ENCODE peak calls at places on chromosomes 11 and 22, in four cellular contexts. One of them, this sample, is unnamed. For H3K4me1, the result is how much of the 10 kb centered on the place peaks cover.

GRCh38 chr11:134033696-134034491 is 35.0 kb upstream of the JAM3 start:
- DNase-seq in right lobe of liver: peak
- DNase-seq in fibroblast of lung: peak
- DNase-seq in MM.1S: peak
- DNase-seq in this sample: peak

GRCh38 chr11:59173964-59174663 is 2.2 kb downstream of the DTX4 start:
- DNase-seq in right lobe of liver: peak
- DNase-seq in fibroblast of lung: no peak
- DNase-seq in MM.1S: no peak
- DNase-seq in this sample: no peak

GRCh38 chr11:124474779-124475178 is 29.3 kb upstream of the OR8B8 start:
- DNase-seq in right lobe of liver: no peak
- DNase-seq in MM.1S: no peak
- DNase-seq in fibroblast of lung: no peak
- DNase-seq in this sample: no peak

GRCh38 chr22:50474711-50475651 is at the start of gene SBF1:
- DNase-seq in right lobe of liver: peak
- DNase-seq in fibroblast of lung: peak
- DNase-seq in MM.1S: peak
- DNase-seq in this sample: peak

GRCh38 chr11:109527496-109527895 is 105.5 kb downstream of the C11orf87 start:
- DNase-seq in MM.1S: peak
- DNase-seq in fibroblast of lung: no peak
- DNase-seq in right lobe of liver: no peak
- DNase-seq in this sample: no peak

GRCh38 chr11:134758342-134758931 is 346.4 kb upstream of the B3GAT1 start:
- DNase-seq in right lobe of liver: no peak
- DNase-seq in MM.1S: no peak
- DNase-seq in fibroblast of lung: no peak
- DNase-seq in this sample: no peak

GRCh38 chr11:91872216-91872615 is 352.4 kb upstream of the FAT3 start:
- DNase-seq in fibroblast of lung: no peak
- DNase-seq in MM.1S: no peak
- DNase-seq in right lobe of liver: no peak
- DNase-seq in this sample: no peak

GRCh38 chr22:43226368-43226979 is 39.5 kb upstream of the TTLL12 start:
- DNase-seq in fibroblast of lung: peak
- DNase-seq in MM.1S: no peak
- DNase-seq in right lobe of liver: no peak
- DNase-seq in this sample: peak

GRCh38 chr11:9972917-9973504 is 309.1 kb downstream of the SWAP70 start:
- DNase-seq in right lobe of liver: no peak
- DNase-seq in fibroblast of lung: peak
- DNase-seq in MM.1S: peak
- DNase-seq in this sample: peak

GRCh38 chr11:80155412-80156017 is 714.7 kb upstream of the TENM4 start:
- DNase-seq in fibroblast of lung: peak
- DNase-seq in MM.1S: peak
- DNase-seq in right lobe of liver: no peak
- DNase-seq in this sample: peak

GRCh38 chr22:28442951-28443876 is 236.4 kb downstream of the TTC28 start:
- DNase-seq in MM.1S: no peak
- DNase-seq in right lobe of liver: peak
- DNase-seq in fibroblast of lung: peak
- DNase-seq in this sample: peak

GRCh38 chr11:61923166-61924015 is 6.0 kb upstream of the RAB3IL1 start:
- DNase-seq in right lobe of liver: peak
- DNase-seq in fibroblast of lung: peak
- DNase-seq in MM.1S: peak
- DNase-seq in this sample: peak

GRCh38 chr22:44309137-44309536 is 3.6 kb downstream of the SHISAL1 start:
- DNase-seq in fibroblast of lung: peak
- DNase-seq in right lobe of liver: no peak
- DNase-seq in MM.1S: no peak
- DNase-seq in this sample: peak

GRCh38 chr11:83132191-83132590 is 24.7 kb upstream of the PCF11 start:
- DNase-seq in fibroblast of lung: no peak
- DNase-seq in MM.1S: no peak
- DNase-seq in right lobe of liver: no peak
- DNase-seq in this sample: no peak

GRCh38 chr11:104564921-104565580 is 333.2 kb downstream of the CASP12 start:
- DNase-seq in MM.1S: no peak
- DNase-seq in right lobe of liver: no peak
- DNase-seq in fibroblast of lung: no peak
- DNase-seq in this sample: no peak

GRCh38 chr11:69442807-69443137 is 38.7 kb upstream of the LINC01488 start:
- DNase-seq in fibroblast of lung: peak
- DNase-seq in MM.1S: no peak
- DNase-seq in right lobe of liver: peak
- DNase-seq in this sample: no peak

GRCh38 chr11:114295676-114296081 is 520 bp upstream of the NNMT start:
- DNase-seq in fibroblast of lung: no peak
- DNase-seq in MM.1S: no peak
- DNase-seq in right lobe of liver: no peak
- DNase-seq in this sample: no peak

GRCh38 chr11:114296190-114296978 is at the start of gene NNMT:
- DNase-seq in MM.1S: no peak
- DNase-seq in fibroblast of lung: peak
- DNase-seq in right lobe of liver: peak
- DNase-seq in this sample: no peak

GRCh38 chr11:114298701-114299090 is 2.5 kb downstream of the NNMT start:
- DNase-seq in MM.1S: no peak
- DNase-seq in right lobe of liver: no peak
- DNase-seq in fibroblast of lung: no peak
- DNase-seq in this sample: no peak

GRCh38 chr11:114296979-114297372 is 777 bp downstream of the NNMT start:
- DNase-seq in fibroblast of lung: no peak
- DNase-seq in MM.1S: no peak
- DNase-seq in right lobe of liver: no peak
- DNase-seq in this sample: no peak

GRCh38 chr11:114297806-114298700 is 1.9 kb downstream of the NNMT start:
- DNase-seq in fibroblast of lung: no peak
- DNase-seq in MM.1S: no peak
- DNase-seq in right lobe of liver: no peak
- DNase-seq in this sample: no peak
- H3K4me3 ChIP-seq in fibroblast of lung: peak
- H3K4me3 ChIP-seq in MM.1S: no peak
- H3K4me3 ChIP-seq in right lobe of liver: peak
- H3K4me3 ChIP-seq in this sample: no peak

DNA sequence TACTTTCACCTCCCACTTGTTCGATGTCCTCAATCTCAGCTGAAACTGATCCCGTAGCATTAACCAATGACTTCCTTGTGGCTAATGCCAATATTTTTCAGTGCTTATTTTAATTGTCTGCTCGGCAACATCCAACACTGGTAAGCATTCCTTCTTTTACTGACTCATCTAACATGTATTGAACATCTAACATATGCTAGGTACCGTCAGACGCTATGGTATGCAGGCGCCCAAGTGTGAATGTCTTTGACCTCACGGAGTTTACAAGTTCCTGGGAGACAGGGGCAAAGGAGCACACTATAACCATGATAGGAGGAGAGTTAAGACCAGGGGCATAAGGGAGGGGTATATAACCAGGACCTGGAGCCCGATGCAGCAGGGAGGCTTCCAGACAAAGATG is 1.7 kb downstream of the BRMS1 start:
- DNase-seq in fibroblast of lung: no peak
- DNase-seq in right lobe of liver: no peak
- DNase-seq in MM.1S: no peak
- DNase-seq in this sample: no peak
- H3K4me1 ChIP-seq in fibroblast of lung: under half
- H3K4me1 ChIP-seq in right lobe of liver: under half
- H3K4me1 ChIP-seq in MM.1S: under half
- H3K4me1 ChIP-seq in this sample: under half

GRCh38 chr22:48075604-48076400 is 1313.4 kb downstream of the TBC1D22A start:
- DNase-seq in right lobe of liver: no peak
- DNase-seq in fibroblast of lung: no peak
- DNase-seq in MM.1S: no peak
- DNase-seq in this sample: no peak
- H3K4me3 ChIP-seq in right lobe of liver: no peak
- H3K4me3 ChIP-seq in fibroblast of lung: no peak
- H3K4me3 ChIP-seq in MM.1S: no peak
- H3K4me3 ChIP-seq in this sample: no peak

GRCh38 chr22:32842486-32842885 is 41.0 kb downstream of the TIMP3 start:
- DNase-seq in MM.1S: no peak
- DNase-seq in right lobe of liver: no peak
- DNase-seq in fibroblast of lung: no peak
- DNase-seq in this sample: no peak
- H3K4me1 ChIP-seq in MM.1S: under half
- H3K4me1 ChIP-seq in right lobe of liver: under half
- H3K4me1 ChIP-seq in fibroblast of lung: under half
- H3K4me1 ChIP-seq in this sample: under half

This sample was measured in BE2C.